ENCODE peak calls at places on chromosomes 5 and 9, in nine cellular contexts. D, N, G, P, T, X, F, R and E are unnamed samples.

GRCh38 chr5:66860199-66860975 is 264.2 kb downstream of the MAST4 start:
- DNase-seq in D (no peak), N (no peak), G (no peak), P (no peak), T (no peak), X (peak; percentile 24), F (peak; percentile 36), R (no peak), E (no peak)

GRCh38 chr9:93128011-93128714 is 5.9 kb downstream of the NINJ1 start:
- DNase-seq in D (no peak), N (peak; percentile 39), G (no peak), P (no peak), T (no peak), X (no peak), F (no peak), R (no peak), E (no peak)

GRCh38 chr9:82764270-82764669 is 298.7 kb downstream of the RASEF start:
- DNase-seq in D (no peak), N (no peak), G (no peak), P (no peak), T (no peak), X (no peak), F (no peak), R (no peak), E (no peak)

GRCh38 chr5:153974131-153974812 is 64.4 kb downstream of the FAM114A2 start:
- DNase-seq in D (peak; percentile 10), N (no peak), G (peak; percentile 66), P (peak; percentile 23), T (no peak), X (peak; percentile 60), F (peak; percentile 43), R (peak; percentile 69), E (no peak)

GRCh38 chr5:32143991-32144636 is 30.0 kb downstream of the GOLPH3 start:
- DNase-seq in D (no peak), N (no peak), G (no peak), P (no peak), T (peak; percentile 10), X (no peak), F (no peak), R (no peak), E (no peak)

GRCh38 chr5:150485770-150486401 is 22.0 kb upstream of the NDST1 start:
- DNase-seq in D (peak; percentile 20), N (peak; percentile 81), G (peak; percentile 56), P (no peak), T (no peak), X (peak; percentile 81), F (no peak), R (peak; percentile 43), E (peak; percentile 68)

GRCh38 chr9:103183569-103184191 is 188.5 kb downstream of the CYLC2 start:
- DNase-seq in D (no peak), N (no peak), G (no peak), P (no peak), T (no peak), X (no peak), F (no peak), R (peak; percentile 7), E (no peak)

GRCh38 chr9:979983-980382 is 3.5 kb downstream of the DMRT3 start:
- DNase-seq in D (no peak), N (no peak), G (no peak), P (no peak), T (no peak), X (no peak), F (no peak), R (no peak), E (no peak)

GRCh38 chr5:178563621-178564020 is 26.6 kb downstream of the COL23A1 start:
- DNase-seq in D (no peak), N (no peak), G (no peak), P (no peak), T (no peak), X (no peak), F (no peak), R (no peak), E (no peak)

GRCh38 chr5:141100243-141100805 is at the start of gene PCDHB3:
- DNase-seq in D (no peak), N (peak; percentile 45), G (no peak), P (peak; percentile 32), T (no peak), X (no peak), F (peak; percentile 5), R (no peak), E (no peak)

GRCh38 chr5:13378073-13378472 is 566.4 kb downstream of the DNAH5 start:
- DNase-seq in D (no peak), N (no peak), G (no peak), P (peak; percentile 3), T (peak; percentile 74), X (no peak), F (peak; percentile 58), R (peak; percentile 97), E (no peak)

GRCh38 chr9:121871431-121872025 is 220.1 kb downstream of the DAB2IP start:
- DNase-seq in D (no peak), N (no peak), G (no peak), P (no peak), T (no peak), X (no peak), F (peak; percentile 43), R (peak; percentile 40), E (no peak)

GRCh38 chr9:31470051-31470450 is 914.4 kb upstream of the ACO1 start:
- DNase-seq in D (no peak), N (no peak), G (no peak), P (no peak), T (no peak), X (no peak), F (no peak), R (no peak), E (no peak)

GRCh38 chr5:57831942-57832341 is 349.3 kb upstream of the ACTBL2 start:
- DNase-seq in D (no peak), N (no peak), G (no peak), P (no peak), T (peak; percentile 40), X (no peak), F (no peak), R (no peak), E (no peak)

GRCh38 chr5:18276939-18277338 is 642.7 kb downstream of the TAF11L14 start:
- DNase-seq in D (no peak), N (no peak), G (no peak), P (no peak), T (no peak), X (no peak), F (no peak), R (no peak), E (no peak)

GRCh38 chr5:66529182-66529581 is 67.0 kb upstream of the MAST4 start:
- DNase-seq in D (no peak), N (no peak), G (no peak), P (no peak), T (no peak), X (no peak), F (no peak), R (no peak), E (no peak)

GRCh38 chr5:34926318-34926888 is 3.0 kb upstream of the DNAJC21 start:
- DNase-seq in D (no peak), N (no peak), G (no peak), P (no peak), T (no peak), X (no peak), F (no peak), R (no peak), E (no peak)
- TF ChIP-seq CTCF in D (no peak), N (no peak), G (no peak), P (no peak), T (no peak), X (no peak), F (no peak), R (no peak), E (no peak)

GRCh38 chr5:85549229-85549628 is 1068.5 kb upstream of the COX7C start:
- DNase-seq in D (no peak), N (no peak), G (no peak), P (no peak), T (no peak), X (no peak), F (no peak), R (no peak), E (no peak)
- TF ChIP-seq CTCF in D (no peak), N (no peak), G (no peak), P (no peak), T (no peak), X (no peak), F (no peak), R (no peak), E (no peak)

DNA sequence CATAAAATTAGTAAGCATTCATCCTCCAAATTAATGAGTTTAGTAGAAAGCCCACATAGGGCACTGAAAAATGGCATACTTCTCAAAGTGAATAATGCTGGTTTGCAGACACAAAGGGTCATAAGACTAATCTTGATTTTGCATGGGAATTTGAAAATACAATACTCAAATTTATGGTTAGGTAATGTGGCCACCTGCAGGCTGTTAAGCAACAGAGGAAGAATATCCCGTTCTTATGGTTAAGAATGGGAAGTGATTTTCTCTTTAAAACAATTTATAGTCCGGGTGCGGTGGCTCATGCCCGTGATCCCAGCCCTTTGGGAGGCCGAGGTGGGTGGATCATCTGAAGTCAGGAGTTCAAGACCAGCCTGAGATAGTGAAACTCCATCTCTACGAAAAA is 9.4 kb upstream of the PLCXD3 start:
- DNase-seq in D (no peak), N (no peak), G (no peak), P (no peak), T (no peak), X (no peak), F (no peak), R (peak; percentile 69), E (no peak)
- TF ChIP-seq CTCF in D (no peak), N (no peak), G (no peak), P (peak; percentile 25), T (peak; percentile 39), X (peak; percentile 17), F (peak; percentile 6), R (peak; percentile 81), E (no peak)

GRCh38 chr9:129353697-129354336 is 175.8 kb upstream of the IER5L start:
- DNase-seq in D (no peak), N (no peak), G (no peak), P (no peak), T (no peak), X (no peak), F (no peak), R (no peak), E (no peak)
- TF ChIP-seq CTCF in D (no peak), N (no peak), G (no peak), P (no peak), T (no peak), X (no peak), F (no peak), R (no peak), E (no peak)

GRCh38 chr5:96408841-96409458 is 24.1 kb downstream of the PCSK1 start:
- DNase-seq in D (no peak), N (no peak), G (no peak), P (no peak), T (no peak), X (no peak), F (no peak), R (no peak), E (no peak)

GRCh38 chr5:96410013-96410412 is 23.0 kb downstream of the PCSK1 start:
- DNase-seq in D (no peak), N (no peak), G (no peak), P (no peak), T (no peak), X (no peak), F (no peak), R (no peak), E (no peak)

GRCh38 chr5:96415897-96416296 is 17.2 kb downstream of the PCSK1 start:
- DNase-seq in D (no peak), N (no peak), G (no peak), P (no peak), T (no peak), X (no peak), F (no peak), R (no peak), E (no peak)

GRCh38 chr5:96408276-96408777 is 24.7 kb downstream of the PCSK1 start:
- DNase-seq in D (no peak), N (no peak), G (no peak), P (peak; percentile 86), T (no peak), X (no peak), F (no peak), R (peak; percentile 71), E (no peak)

GRCh38 chr5:96413028-96413427 is 20.0 kb downstream of the PCSK1 start:
- DNase-seq in D (no peak), N (no peak), G (no peak), P (no peak), T (no peak), X (no peak), F (no peak), R (no peak), E (no peak)
- TF ChIP-seq CTCF in D (no peak), N (no peak), G (no peak), P (no peak), T (no peak), X (no peak), F (no peak), R (no peak), E (no peak)